ENCODE peak calls at places on chromosomes 6 and 20, in eight cellular contexts. L is A549, V is dorsolateral prefrontal cortex, E is colonic mucosa, H is coronary artery, C is stomach, U is body of pancreas, O is RWPE1. N is an unnamed sample.

GRCh38 chr6:147903931-147904330 is 395.4 kb downstream of the SAMD5 start:
- DNase-seq in V (no peak), H (no peak), U (no peak), E (no peak), C (no peak), L (no peak), O (no peak), N (no peak)

GRCh38 chr20:8144282-8145245 is 12.5 kb downstream of the PLCB1 start:
- DNase-seq in U (no peak), E (no peak), V (no peak), O (no peak), L (no peak), H (no peak), C (no peak), N (no peak)

GRCh38 chr6:11043552-11043960 is 549 bp downstream of the ELOVL2 start:
- DNase-seq in C (no peak), O (no peak), V (no peak), L (no peak), E (no peak), H (no peak), U (no peak), N (no peak)

GRCh38 chr6:73566954-73567591 is 46.2 kb upstream of the EEF1A1 start:
- DNase-seq in O (no peak), C (peak), V (no peak), U (peak), H (no peak), E (peak), L (peak), N (peak)

GRCh38 chr20:31543966-31544598 is 29.8 kb downstream of the HM13 start:
- DNase-seq in E (no peak), H (no peak), O (peak), L (peak), U (no peak), V (no peak), C (no peak), N (peak)

GRCh38 chr6:169837529-169838250 is 86.3 kb downstream of the ERMARD start:
- DNase-seq in U (no peak), V (no peak), L (no peak), C (peak), E (peak), O (no peak), H (peak), N (no peak)

GRCh38 chr20:47027042-47027441 is 132.4 kb downstream of the EYA2 start:
- DNase-seq in C (no peak), U (no peak), V (no peak), H (no peak), O (no peak), L (no peak), E (no peak), N (no peak)

GRCh38 chr6:88780714-88781389 is 182.6 kb downstream of the RNGTT start:
- DNase-seq in L (peak), E (peak), V (no peak), H (no peak), U (peak), C (no peak), O (peak), N (peak)

GRCh38 chr6:43627008-43627825 is 1.8 kb downstream of the GTPBP2 start:
- DNase-seq in C (peak), E (peak), O (peak), L (peak), V (no peak), U (peak), H (peak), N (peak)

GRCh38 chr20:41286240-41286851 is 31.2 kb downstream of the ZHX3 start:
- DNase-seq in V (no peak), C (no peak), H (no peak), L (no peak), E (no peak), O (no peak), U (no peak), N (no peak)
- H3K27ac ChIP-seq in V (no peak), C (no peak), H (no peak), L (no peak), E (no peak), O (no peak), U (no peak), N (no peak)

DNA sequence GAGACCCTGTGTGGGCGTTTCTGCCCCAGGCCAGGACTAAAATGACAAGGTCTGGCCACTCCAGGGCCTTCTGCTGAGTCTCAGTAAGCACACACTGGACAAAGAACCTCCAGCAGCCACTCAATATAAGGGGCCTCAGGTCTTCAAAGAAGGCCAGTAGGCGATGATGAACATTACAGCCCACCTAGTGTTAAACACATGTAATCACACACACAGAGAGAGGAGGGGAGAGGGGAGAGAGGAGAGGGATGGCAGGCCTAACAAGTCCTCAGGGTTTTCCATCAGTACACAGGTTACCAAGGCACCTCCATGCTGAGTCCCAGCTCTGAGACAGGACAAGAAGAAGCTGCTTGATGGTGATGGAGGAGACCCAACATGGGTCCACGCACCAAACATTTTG is 325.6 kb downstream of the PTPRT start:
- DNase-seq in U (no peak), C (no peak), H (no peak), V (no peak), O (no peak), E (no peak), L (no peak), N (no peak)
- TF ChIP-seq CTCF in U (no peak), C (no peak), H (no peak), V (no peak), O (no peak), E (no peak), L (no peak), N (no peak)

GRCh38 chr6:163356324-163356723 is 58.2 kb upstream of the QKI start:
- DNase-seq in H (no peak), L (no peak), V (peak), C (no peak), U (no peak), E (peak), O (peak), N (no peak)
- H3K27ac ChIP-seq in H (peak), L (no peak), V (peak), C (peak), U (no peak), E (peak), O (no peak), N (no peak)

GRCh38 chr20:24879875-24880274 is 69.2 kb upstream of the CST7 start:
- DNase-seq in O (no peak), L (no peak), E (no peak), V (no peak), C (no peak), U (no peak), H (no peak), N (no peak)
- TF ChIP-seq CTCF in O (no peak), L (no peak), E (no peak), V (no peak), C (no peak), U (no peak), H (no peak), N (no peak)

GRCh38 chr20:14568225-14568624 is 230.8 kb upstream of the FLRT3 start:
- DNase-seq in O (no peak), E (no peak), C (no peak), H (no peak), L (no peak), U (no peak), V (no peak), N (no peak)

GRCh38 chr20:14568701-14569100 is 231.3 kb upstream of the FLRT3 start:
- DNase-seq in L (no peak), E (no peak), U (no peak), O (no peak), V (no peak), H (no peak), C (no peak), N (no peak)

GRCh38 chr20:14566505-14566904 is 229.1 kb upstream of the FLRT3 start:
- DNase-seq in E (no peak), U (no peak), H (no peak), L (no peak), O (no peak), V (no peak), C (no peak), N (no peak)

GRCh38 chr20:14561733-14562132 is 224.3 kb upstream of the FLRT3 start:
- DNase-seq in V (no peak), U (no peak), E (no peak), H (no peak), O (no peak), L (no peak), C (no peak), N (no peak)

GRCh38 chr20:14562976-14563375 is 225.6 kb upstream of the FLRT3 start:
- DNase-seq in V (no peak), O (no peak), U (no peak), E (no peak), L (no peak), H (no peak), C (no peak), N (no peak)
- H3K27ac ChIP-seq in V (no peak), O (no peak), U (no peak), E (no peak), L (no peak), H (no peak), C (no peak), N (no peak)

DNA sequence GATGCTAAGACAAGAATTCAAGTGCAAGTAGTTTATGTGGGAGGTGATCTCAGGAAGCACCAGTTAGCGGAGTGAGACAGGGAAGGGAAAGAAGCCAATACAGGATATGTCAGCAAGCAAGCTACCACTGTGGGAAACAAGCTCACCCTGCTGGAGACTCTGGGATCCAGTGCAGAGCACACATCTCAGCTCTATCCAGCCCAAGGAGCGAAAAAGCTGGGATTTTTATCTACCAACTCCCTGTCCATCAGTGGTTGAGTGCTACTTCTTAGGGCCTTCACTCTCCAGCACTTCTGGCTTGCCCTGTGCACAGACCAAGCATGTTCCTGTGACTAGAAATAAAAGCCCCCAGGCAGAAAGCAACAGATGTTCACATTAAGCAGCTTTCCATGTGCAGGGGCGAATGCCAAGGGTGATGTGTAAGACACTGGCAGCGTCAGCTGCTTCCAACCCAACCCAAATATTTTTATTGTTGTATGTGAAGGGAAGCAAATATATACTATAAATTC is 10.8 kb upstream of the RNF24 start:
- DNase-seq in H (no peak), V (no peak), O (peak), C (no peak), E (no peak), U (no peak), L (no peak), N (peak)
- TF ChIP-seq CTCF in H (no peak), V (no peak), O (no peak), C (no peak), E (no peak), U (no peak), L (no peak), N (peak)

GRCh38 chr20:17541996-17542395 is 10.8 kb upstream of the BFSP1 start:
- DNase-seq in E (no peak), C (no peak), H (no peak), U (no peak), V (no peak), O (no peak), L (no peak), N (no peak)
- H3K27ac ChIP-seq in E (no peak), C (peak), H (peak), U (no peak), V (no peak), O (no peak), L (no peak), N (peak)

DNA sequence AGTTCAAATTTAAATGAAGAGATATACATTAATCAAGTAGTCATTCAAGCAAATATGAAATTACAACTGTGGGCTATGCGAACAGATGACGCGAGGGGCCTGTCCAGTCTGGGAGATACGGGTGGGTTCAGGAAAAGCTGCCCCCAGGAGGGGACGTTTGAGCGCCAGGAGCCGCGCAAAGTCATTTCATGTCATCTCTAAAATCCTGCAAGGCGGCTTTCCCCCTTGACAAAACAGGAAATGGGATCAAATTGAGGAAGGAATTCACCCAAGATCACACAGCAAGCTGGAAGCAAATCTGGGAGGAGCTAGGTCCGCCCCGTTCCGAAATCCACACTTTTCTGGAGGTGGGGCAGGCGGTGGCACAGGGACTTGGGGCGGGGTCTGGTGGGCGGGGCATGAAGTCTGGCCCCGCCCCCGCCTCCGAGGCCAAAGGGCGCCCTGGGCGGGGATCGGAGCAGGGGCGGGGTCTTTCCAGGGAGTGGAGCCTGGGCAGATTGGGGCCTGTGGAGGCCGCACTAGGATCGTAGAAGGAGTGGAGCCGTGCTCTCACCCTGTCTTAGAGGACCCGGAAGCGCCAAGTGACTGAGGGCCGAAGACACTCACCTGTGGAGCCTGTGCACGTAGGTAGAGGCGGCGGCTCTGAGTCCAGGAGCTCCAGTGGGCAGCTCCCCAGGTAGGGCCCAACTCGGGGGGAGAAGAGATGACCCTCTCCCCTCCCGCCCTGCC is at the start of gene LPIN3:
- DNase-seq in E (peak), U (peak), O (peak), H (peak), L (peak), V (no peak), C (peak), N (peak)
- TF ChIP-seq CTCF in E (no peak), U (no peak), O (peak), H (no peak), L (no peak), V (no peak), C (no peak), N (no peak)

GRCh38 chr6:110325197-110325596 is 33.0 kb downstream of the METTL24 start:
- DNase-seq in H (no peak), L (no peak), V (no peak), O (no peak), C (no peak), E (peak), U (peak), N (peak)

GRCh38 chr6:110326609-110327008 is 31.5 kb downstream of the METTL24 start:
- DNase-seq in C (no peak), U (no peak), H (no peak), V (no peak), E (peak), L (no peak), O (no peak), N (no peak)

GRCh38 chr6:110329729-110330436 is 28.3 kb downstream of the METTL24 start:
- DNase-seq in U (peak), C (no peak), V (no peak), E (peak), O (no peak), L (no peak), H (no peak), N (no peak)

GRCh38 chr6:110329348-110329728 is 28.8 kb downstream of the METTL24 start:
- DNase-seq in U (no peak), H (no peak), C (no peak), L (no peak), O (no peak), V (no peak), E (no peak), N (peak)

DNA sequence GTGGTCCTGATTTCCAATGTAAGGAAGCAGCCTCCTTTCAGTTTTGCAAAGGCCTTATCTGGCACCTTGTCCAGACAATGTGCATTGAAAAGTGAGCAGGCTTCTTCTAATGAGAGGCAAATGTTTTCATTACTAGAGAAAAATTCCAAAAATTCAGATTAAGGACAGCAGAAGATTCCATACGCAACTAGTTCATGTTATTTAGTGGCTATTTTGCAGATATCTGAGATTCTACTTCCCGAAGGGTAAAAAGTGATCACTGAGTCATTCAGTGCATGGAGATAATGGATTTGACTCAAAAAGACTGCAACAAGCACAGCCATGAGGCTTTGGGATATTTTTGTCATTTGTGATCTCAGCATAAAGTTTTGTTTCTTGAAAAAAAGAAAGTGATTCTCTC is 29.9 kb downstream of the METTL24 start:
- DNase-seq in O (no peak), H (no peak), V (no peak), U (no peak), L (no peak), C (no peak), E (no peak), N (no peak)
- H3K27ac ChIP-seq in O (no peak), H (peak), V (peak), U (no peak), L (no peak), C (peak), E (no peak), N (peak)

GRCh38 chr6:160285541-160286105 is 27.0 kb upstream of the SLC22A2 start:
- DNase-seq in H (no peak), L (no peak), O (no peak), V (no peak), E (no peak), U (no peak), C (no peak), N (no peak)
- TF ChIP-seq CTCF in H (no peak), L (no peak), O (no peak), V (no peak), E (no peak), U (no peak), C (no peak), N (no peak)

N was measured in uterus.